ENCODE peak calls at places on chromosomes 6 and 20, in six cellular contexts. One of them, this sample, is unnamed.
A peak's percentile ranks its signal among the peaks of the same experiment; 100 is the strongest.

GRCh38 chr6:101883398-101883975 is 490.0 kb downstream of the GRIK2 start:
- DNase-seq in ovary: no peak
- DNase-seq in endodermal cell: no peak
- DNase-seq in heart right ventricle: no peak
- DNase-seq in brain microvascular endothelial cell: peak; percentile 15
- DNase-seq in spleen: no peak
- DNase-seq in this sample: no peak

GRCh38 chr6:3581469-3581868 is 124.6 kb upstream of the SLC22A23 start:
- DNase-seq in ovary: no peak
- DNase-seq in endodermal cell: no peak
- DNase-seq in heart right ventricle: no peak
- DNase-seq in brain microvascular endothelial cell: no peak
- DNase-seq in spleen: no peak
- DNase-seq in this sample: no peak

GRCh38 chr6:17269840-17270239 is 11.3 kb upstream of the RBM24 start:
- DNase-seq in ovary: no peak
- DNase-seq in endodermal cell: no peak
- DNase-seq in heart right ventricle: no peak
- DNase-seq in brain microvascular endothelial cell: peak; percentile 22
- DNase-seq in spleen: no peak
- DNase-seq in this sample: no peak

GRCh38 chr20:25282034-25282781 is 34.3 kb downstream of the PYGB start:
- DNase-seq in ovary: peak; percentile 15
- DNase-seq in endodermal cell: no peak
- DNase-seq in heart right ventricle: no peak
- DNase-seq in brain microvascular endothelial cell: no peak
- DNase-seq in spleen: peak; percentile 82
- DNase-seq in this sample: peak; percentile 58

GRCh38 chr20:22312744-22313346 is 271.5 kb downstream of the FOXA2 start:
- DNase-seq in ovary: no peak
- DNase-seq in endodermal cell: peak; percentile 72
- DNase-seq in heart right ventricle: no peak
- DNase-seq in brain microvascular endothelial cell: peak; percentile 22
- DNase-seq in spleen: no peak
- DNase-seq in this sample: no peak

GRCh38 chr20:13336308-13337089 is 115.4 kb downstream of the ISM1 start:
- DNase-seq in ovary: no peak
- DNase-seq in endodermal cell: no peak
- DNase-seq in heart right ventricle: no peak
- DNase-seq in brain microvascular endothelial cell: no peak
- DNase-seq in spleen: no peak
- DNase-seq in this sample: no peak

GRCh38 chr6:38021029-38021428 is 201.5 kb downstream of the ZFAND3 start:
- DNase-seq in ovary: no peak
- DNase-seq in endodermal cell: no peak
- DNase-seq in heart right ventricle: no peak
- DNase-seq in brain microvascular endothelial cell: no peak
- DNase-seq in spleen: no peak
- DNase-seq in this sample: no peak

GRCh38 chr6:69796081-69796626 is 656 bp downstream of the LMBRD1 start:
- DNase-seq in ovary: no peak
- DNase-seq in endodermal cell: peak; percentile 85
- DNase-seq in heart right ventricle: no peak
- DNase-seq in brain microvascular endothelial cell: peak; percentile 43
- DNase-seq in spleen: no peak
- DNase-seq in this sample: no peak

GRCh38 chr6:163780993-163781392 is 366.5 kb downstream of the QKI start:
- DNase-seq in ovary: no peak
- DNase-seq in endodermal cell: peak; percentile 69
- DNase-seq in heart right ventricle: peak; percentile 57
- DNase-seq in brain microvascular endothelial cell: no peak
- DNase-seq in spleen: no peak
- DNase-seq in this sample: no peak

GRCh38 chr20:52493177-52493711 is 301.7 kb upstream of the ZFP64 start:
- DNase-seq in ovary: no peak
- DNase-seq in endodermal cell: no peak
- DNase-seq in heart right ventricle: no peak
- DNase-seq in brain microvascular endothelial cell: no peak
- DNase-seq in spleen: no peak
- DNase-seq in this sample: no peak

GRCh38 chr6:74137910-74138309 is 441.9 kb downstream of the CD109 start:
- DNase-seq in ovary: no peak
- DNase-seq in endodermal cell: no peak
- DNase-seq in heart right ventricle: no peak
- DNase-seq in brain microvascular endothelial cell: peak; percentile 29
- DNase-seq in spleen: no peak
- DNase-seq in this sample: no peak

GRCh38 chr20:64024141-64024990 is 11.6 kb upstream of the C20orf204 start:
- DNase-seq in ovary: no peak
- DNase-seq in endodermal cell: peak; percentile 36
- DNase-seq in heart right ventricle: no peak
- DNase-seq in brain microvascular endothelial cell: no peak
- DNase-seq in spleen: no peak
- DNase-seq in this sample: no peak

GRCh38 chr20:33803921-33804337 is 7.2 kb upstream of the CHMP4B start:
- DNase-seq in ovary: no peak
- DNase-seq in endodermal cell: no peak
- DNase-seq in heart right ventricle: no peak
- DNase-seq in brain microvascular endothelial cell: peak; percentile 34
- DNase-seq in spleen: no peak
- DNase-seq in this sample: no peak

GRCh38 chr20:51800769-51801219 is 1.5 kb downstream of the SALL4 start:
- DNase-seq in ovary: no peak
- DNase-seq in endodermal cell: peak; percentile 78
- DNase-seq in heart right ventricle: no peak
- DNase-seq in brain microvascular endothelial cell: no peak
- DNase-seq in spleen: no peak
- DNase-seq in this sample: no peak

GRCh38 chr6:52543729-52544324 is 33.0 kb downstream of the TRAM2 start:
- DNase-seq in ovary: peak; percentile 40
- DNase-seq in endodermal cell: peak; percentile 76
- DNase-seq in heart right ventricle: peak; percentile 40
- DNase-seq in brain microvascular endothelial cell: peak; percentile 68
- DNase-seq in spleen: no peak
- DNase-seq in this sample: no peak

GRCh38 chr20:32468860-32469259 is 110.7 kb downstream of the ASXL1 start:
- DNase-seq in ovary: no peak
- DNase-seq in endodermal cell: no peak
- DNase-seq in heart right ventricle: peak; percentile 4
- DNase-seq in brain microvascular endothelial cell: no peak
- DNase-seq in spleen: no peak
- DNase-seq in this sample: no peak
- H3K27me3 ChIP-seq in ovary: no peaks in the 10 kb centered on the region
- H3K27me3 ChIP-seq in endodermal cell: no peaks in the 10 kb centered on the region
- H3K27me3 ChIP-seq in heart right ventricle: no peaks in the 10 kb centered on the region
- H3K27me3 ChIP-seq in brain microvascular endothelial cell: no peaks in the 10 kb centered on the region
- H3K27me3 ChIP-seq in spleen: no peaks in the 10 kb centered on the region
- H3K27me3 ChIP-seq in this sample: no peaks in the 10 kb centered on the region

DNA sequence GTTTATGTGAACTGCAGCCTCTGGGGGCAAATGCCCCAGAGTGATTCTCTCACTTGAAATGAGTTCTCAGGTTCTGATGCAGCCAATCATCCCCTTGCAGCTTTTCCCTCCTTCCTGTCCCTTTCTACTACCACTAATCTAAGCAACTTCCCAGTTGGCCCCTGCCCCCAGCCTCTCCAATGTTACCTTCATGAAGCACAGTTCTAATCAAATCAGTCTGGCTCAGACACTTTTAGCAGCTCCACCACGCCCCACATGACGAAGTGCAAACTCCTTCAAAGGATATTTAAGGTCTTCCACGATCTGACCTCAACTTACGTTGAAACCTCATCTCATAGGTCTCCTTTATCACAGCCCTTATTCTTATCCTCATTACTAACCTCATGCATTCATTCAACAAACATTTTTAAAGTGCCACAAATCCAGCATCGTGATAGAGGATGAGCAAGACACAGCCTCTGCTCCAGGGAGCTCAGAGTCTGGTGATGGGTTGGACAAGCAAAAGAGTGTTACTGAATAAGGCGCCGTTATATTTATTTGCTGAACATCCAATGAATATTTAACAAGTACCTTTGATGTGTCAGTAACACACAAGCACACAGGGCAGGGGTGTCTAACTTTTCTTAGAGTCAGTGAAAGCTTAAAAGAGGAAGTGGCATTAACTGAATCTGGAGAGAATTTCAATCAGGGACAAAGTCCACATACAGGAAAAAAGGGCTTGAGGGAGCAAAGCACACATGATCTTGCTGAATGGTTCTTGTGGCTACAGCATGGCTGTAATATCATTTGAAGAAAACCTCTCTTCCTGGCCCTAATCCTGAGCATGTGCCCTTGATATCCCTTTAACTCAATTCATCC is 20.4 kb upstream of the DTNBP1 start:
- DNase-seq in ovary: no peak
- DNase-seq in endodermal cell: no peak
- DNase-seq in heart right ventricle: no peak
- DNase-seq in brain microvascular endothelial cell: no peak
- DNase-seq in spleen: no peak
- DNase-seq in this sample: no peak
- H3K27me3 ChIP-seq in ovary: no peaks in the 10 kb centered on the region
- H3K27me3 ChIP-seq in endodermal cell: no peaks in the 10 kb centered on the region
- H3K27me3 ChIP-seq in heart right ventricle: no peaks in the 10 kb centered on the region
- H3K27me3 ChIP-seq in brain microvascular endothelial cell: no peaks in the 10 kb centered on the region
- H3K27me3 ChIP-seq in spleen: peaks cover 16% of the 10 kb centered on the region
- H3K27me3 ChIP-seq in this sample: no peaks in the 10 kb centered on the region

GRCh38 chr20:50583422-50584150 is 73.4 kb downstream of the PTPN1 start:
- DNase-seq in ovary: no peak
- DNase-seq in endodermal cell: no peak
- DNase-seq in heart right ventricle: no peak
- DNase-seq in brain microvascular endothelial cell: no peak
- DNase-seq in spleen: peak; percentile 38
- DNase-seq in this sample: peak; percentile 55

GRCh38 chr20:50584687-50585086 is 74.5 kb downstream of the PTPN1 start:
- DNase-seq in ovary: no peak
- DNase-seq in endodermal cell: no peak
- DNase-seq in heart right ventricle: no peak
- DNase-seq in brain microvascular endothelial cell: no peak
- DNase-seq in spleen: peak; percentile 6
- DNase-seq in this sample: no peak

GRCh38 chr20:50582092-50582491 is 71.9 kb downstream of the PTPN1 start:
- DNase-seq in ovary: no peak
- DNase-seq in endodermal cell: no peak
- DNase-seq in heart right ventricle: no peak
- DNase-seq in brain microvascular endothelial cell: no peak
- DNase-seq in spleen: peak; percentile 58
- DNase-seq in this sample: peak; percentile 48

GRCh38 chr20:50580842-50581544 is 70.8 kb downstream of the PTPN1 start:
- DNase-seq in ovary: no peak
- DNase-seq in endodermal cell: no peak
- DNase-seq in heart right ventricle: no peak
- DNase-seq in brain microvascular endothelial cell: no peak
- DNase-seq in spleen: peak; percentile 64
- DNase-seq in this sample: peak; percentile 56

DNA sequence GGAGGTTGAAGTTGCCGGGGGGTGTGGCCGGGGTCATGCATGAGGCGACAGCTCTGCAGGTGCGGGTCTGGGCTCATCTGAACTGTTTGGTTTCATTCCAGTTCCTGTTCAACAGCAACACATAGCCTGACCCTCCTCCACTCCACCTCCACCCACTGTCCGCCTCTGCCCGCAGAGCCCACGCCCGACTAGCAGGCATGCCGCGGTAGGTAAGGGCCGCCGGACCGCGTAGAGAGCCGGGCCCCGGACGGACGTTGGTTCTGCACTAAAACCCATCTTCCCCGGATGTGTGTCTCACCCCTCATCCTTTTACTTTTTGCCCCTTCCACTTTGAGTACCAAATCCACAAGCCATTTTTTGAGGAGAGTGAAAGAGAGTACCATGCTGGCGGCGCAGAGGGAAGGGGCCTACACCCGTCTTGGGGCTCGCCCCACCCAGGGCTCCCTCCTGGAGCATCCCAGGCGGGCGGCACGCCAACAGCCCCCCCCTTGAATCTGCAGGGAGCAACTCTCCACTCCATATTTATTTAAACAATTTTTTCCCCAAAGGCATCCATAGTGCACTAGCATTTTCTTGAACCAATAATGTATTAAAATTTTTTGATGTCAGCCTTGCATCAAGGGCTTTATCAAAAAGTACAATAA is 72.5 kb downstream of the PTPN1 start:
- DNase-seq in ovary: no peak
- DNase-seq in endodermal cell: no peak
- DNase-seq in heart right ventricle: no peak
- DNase-seq in brain microvascular endothelial cell: no peak
- DNase-seq in spleen: peak; percentile 87
- DNase-seq in this sample: peak; percentile 61
- H3K27me3 ChIP-seq in ovary: no peaks in the 10 kb centered on the region
- H3K27me3 ChIP-seq in endodermal cell: no peaks in the 10 kb centered on the region
- H3K27me3 ChIP-seq in heart right ventricle: no peaks in the 10 kb centered on the region
- H3K27me3 ChIP-seq in brain microvascular endothelial cell: no peaks in the 10 kb centered on the region
- H3K27me3 ChIP-seq in spleen: no peaks in the 10 kb centered on the region
- H3K27me3 ChIP-seq in this sample: no peaks in the 10 kb centered on the region

GRCh38 chr6:109978174-109979032 is at the start of gene GPR6:
- DNase-seq in ovary: peak; percentile 63
- DNase-seq in endodermal cell: peak; percentile 98
- DNase-seq in heart right ventricle: peak; percentile 70
- DNase-seq in brain microvascular endothelial cell: peak; percentile 36
- DNase-seq in spleen: peak; percentile 83
- DNase-seq in this sample: peak; percentile 83

GRCh38 chr6:109977791-109978173 is 329 bp upstream of the GPR6 start:
- DNase-seq in ovary: no peak
- DNase-seq in endodermal cell: no peak
- DNase-seq in heart right ventricle: no peak
- DNase-seq in brain microvascular endothelial cell: no peak
- DNase-seq in spleen: no peak
- DNase-seq in this sample: no peak

GRCh38 chr6:109984410-109984809 is 6.3 kb downstream of the GPR6 start:
- DNase-seq in ovary: no peak
- DNase-seq in endodermal cell: no peak
- DNase-seq in heart right ventricle: no peak
- DNase-seq in brain microvascular endothelial cell: no peak
- DNase-seq in spleen: no peak
- DNase-seq in this sample: no peak

DNA sequence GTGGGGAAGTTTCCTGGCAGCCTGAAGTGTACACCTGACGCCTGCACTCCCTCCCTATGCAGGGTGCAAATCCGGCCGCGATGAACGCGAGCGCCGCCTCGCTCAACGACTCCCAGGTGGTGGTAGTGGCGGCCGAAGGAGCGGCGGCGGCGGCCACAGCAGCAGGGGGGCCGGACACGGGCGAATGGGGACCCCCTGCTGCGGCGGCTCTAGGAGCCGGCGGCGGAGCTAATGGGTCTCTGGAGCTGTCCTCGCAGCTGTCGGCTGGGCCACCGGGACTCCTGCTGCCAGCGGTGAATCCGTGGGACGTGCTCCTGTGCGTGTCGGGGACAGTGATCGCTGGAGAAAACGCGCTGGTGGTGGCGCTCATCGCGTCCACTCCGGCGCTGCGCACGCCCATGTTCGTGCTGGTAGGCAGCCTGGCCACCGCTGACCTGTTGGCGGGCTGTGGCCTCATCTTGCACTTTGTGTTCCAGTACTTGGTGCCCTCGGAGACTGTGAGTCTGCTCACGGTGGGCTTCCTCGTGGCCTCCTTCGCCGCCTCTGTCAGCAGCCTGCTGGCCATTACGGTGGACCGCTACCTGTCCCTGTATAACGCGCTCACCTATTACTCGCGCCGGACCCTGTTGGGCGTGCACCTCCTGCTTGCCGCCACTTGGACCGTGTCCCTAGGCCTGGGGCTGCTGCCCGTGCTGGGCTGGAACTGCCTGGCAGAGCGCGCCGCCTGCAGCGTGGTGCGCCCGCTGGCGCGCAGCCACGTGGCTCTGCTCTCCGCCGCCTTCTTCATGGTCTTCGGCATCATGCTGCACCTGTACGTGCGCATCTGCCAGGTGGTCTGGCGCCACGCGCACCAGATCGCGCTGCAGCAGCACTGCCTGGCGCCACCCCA is 1.2 kb downstream of the GPR6 start:
- DNase-seq in ovary: no peak
- DNase-seq in endodermal cell: peak; percentile 74
- DNase-seq in heart right ventricle: peak; percentile 14
- DNase-seq in brain microvascular endothelial cell: no peak
- DNase-seq in spleen: no peak
- DNase-seq in this sample: peak; percentile 54
- H3K27me3 ChIP-seq in ovary: no peaks in the 10 kb centered on the region
- H3K27me3 ChIP-seq in endodermal cell: peaks cover 81% of the 10 kb centered on the region
- H3K27me3 ChIP-seq in heart right ventricle: peaks cover 60% of the 10 kb centered on the region
- H3K27me3 ChIP-seq in brain microvascular endothelial cell: peaks cover 25% of the 10 kb centered on the region
- H3K27me3 ChIP-seq in spleen: peaks cover 37% of the 10 kb centered on the region
- H3K27me3 ChIP-seq in this sample: peaks cover 36% of the 10 kb centered on the region